ENCODE peak calls at places on chromosomes 16 and 17, in ten cellular contexts. W, Z, S, Q, J, N, H, Y, P and F are unnamed samples.

GRCh38 chr16:64629622-64630021 is 492.2 kb downstream of the CDH11 start:
- DNase-seq in H (no peak), P (peak; percentile 32), Q (no peak), Z (no peak), N (peak; percentile 23), W (no peak), J (no peak), S (no peak), Y (no peak), F (no peak)

GRCh38 chr17:28720247-28720996 is 637 bp downstream of the RPL23A start:
- DNase-seq in J (peak; percentile 66), N (no peak), S (no peak), H (no peak), Z (no peak), Y (no peak), W (no peak), P (no peak), Q (no peak), F (no peak)

GRCh38 chr16:85376292-85377095 is 236.6 kb upstream of the GSE1 start:
- DNase-seq in S (no peak), W (no peak), N (peak; percentile 43), Z (no peak), Y (no peak), J (no peak), H (no peak), Q (no peak), P (no peak), F (no peak)

GRCh38 chr17:78396436-78397335 is 18.2 kb downstream of the PGS1 start:
- DNase-seq in J (no peak), H (no peak), Y (no peak), Z (no peak), P (no peak), W (no peak), Q (no peak), N (no peak), S (no peak), F (no peak)

GRCh38 chr17:42673885-42674754 is 2.7 kb downstream of the PLEKHH3 start:
- DNase-seq in H (peak; percentile 52), Y (no peak), N (peak; percentile 56), J (peak; percentile 79), S (no peak), Z (peak; percentile 95), Q (no peak), W (peak; percentile 55), P (peak; percentile 62), F (peak; percentile 48)

GRCh38 chr17:64084940-64085649 is 44.8 kb downstream of the ERN1 start:
- DNase-seq in Y (no peak), Z (no peak), S (no peak), W (no peak), P (no peak), J (no peak), N (no peak), H (no peak), Q (no peak), F (no peak)

GRCh38 chr17:42748202-42748905 is 3.5 kb upstream of the EZH1 start:
- DNase-seq in W (no peak), Z (no peak), Q (no peak), N (no peak), J (no peak), S (no peak), P (no peak), H (no peak), Y (no peak), F (no peak)

GRCh38 chr17:19753049-19753444 is 4.9 kb upstream of the ALDH3A1 start:
- DNase-seq in J (no peak), Q (no peak), S (no peak), Z (peak; percentile 98), P (peak; percentile 80), Y (peak; percentile 35), H (peak; percentile 95), N (peak; percentile 90), W (no peak), F (no peak)

GRCh38 chr17:44636562-44636961 is 19.7 kb upstream of the MEIOC start:
- DNase-seq in W (peak; percentile 53), H (peak; percentile 51), S (no peak), P (peak; percentile 64), Q (peak; percentile 23), J (no peak), Z (peak; percentile 67), Y (no peak), N (peak; percentile 76), F (no peak)

GRCh38 chr16:78926723-78927200 is 673.8 kb downstream of the MAF start:
- DNase-seq in Q (no peak), Z (no peak), P (no peak), Y (no peak), S (no peak), W (no peak), H (no peak), N (no peak), J (no peak), F (no peak)
- TF ChIP-seq CTCF in Q (no peak), Z (no peak), P (no peak), Y (no peak), S (no peak), W (no peak), H (no peak), N (no peak), J (no peak), F (no peak)

GRCh38 chr16:30663038-30663437 is 4.8 kb downstream of the FBRS start:
- DNase-seq in H (no peak), J (no peak), S (no peak), Y (no peak), Q (no peak), P (no peak), N (no peak), Z (no peak), W (no peak), F (no peak)

GRCh38 chr16:30665830-30666190 is 7.6 kb downstream of the FBRS start:
- DNase-seq in N (no peak), Z (no peak), P (no peak), Y (no peak), Q (no peak), J (no peak), S (no peak), W (no peak), H (no peak), F (no peak)

GRCh38 chr16:30665155-30665829 is 7.1 kb downstream of the FBRS start:
- DNase-seq in Q (no peak), J (no peak), Y (no peak), N (no peak), W (no peak), Z (no peak), H (no peak), S (no peak), P (no peak), F (no peak)

GRCh38 chr16:30663820-30664528 is 5.7 kb downstream of the FBRS start:
- DNase-seq in N (no peak), W (no peak), Z (no peak), H (no peak), Y (no peak), P (no peak), J (no peak), S (no peak), Q (no peak), F (no peak)

DNA sequence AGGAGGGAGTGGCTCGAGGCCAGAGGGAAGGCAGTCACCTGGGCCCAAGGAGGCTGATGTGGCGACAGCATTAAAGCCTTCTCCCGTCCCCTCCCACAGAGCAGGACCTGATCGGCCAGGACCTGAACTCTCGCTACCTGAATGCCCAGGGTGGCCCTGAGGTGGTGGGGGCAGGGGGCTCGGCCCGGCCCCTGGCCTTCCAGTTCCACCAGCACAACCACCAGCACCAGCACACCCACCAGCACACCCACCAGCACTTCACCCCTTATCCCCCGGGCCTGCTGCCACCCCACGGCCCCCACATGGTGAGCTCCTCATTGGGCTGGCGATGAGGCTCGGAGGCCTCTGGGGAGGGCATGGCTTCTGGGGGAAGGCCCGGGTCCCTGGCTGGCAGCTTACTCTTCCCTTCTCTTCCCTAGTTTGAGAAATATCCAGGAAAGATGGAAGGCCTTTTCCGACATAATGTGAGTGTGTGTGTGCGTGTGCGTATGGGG is 6.4 kb downstream of the FBRS start:
- DNase-seq in W (no peak), S (no peak), Z (no peak), Q (no peak), Y (no peak), J (no peak), N (no peak), P (no peak), H (no peak), F (no peak)
- TF ChIP-seq CTCF in W (no peak), S (no peak), Z (no peak), Q (no peak), Y (no peak), J (no peak), N (no peak), P (no peak), H (no peak), F (no peak)

DNA sequence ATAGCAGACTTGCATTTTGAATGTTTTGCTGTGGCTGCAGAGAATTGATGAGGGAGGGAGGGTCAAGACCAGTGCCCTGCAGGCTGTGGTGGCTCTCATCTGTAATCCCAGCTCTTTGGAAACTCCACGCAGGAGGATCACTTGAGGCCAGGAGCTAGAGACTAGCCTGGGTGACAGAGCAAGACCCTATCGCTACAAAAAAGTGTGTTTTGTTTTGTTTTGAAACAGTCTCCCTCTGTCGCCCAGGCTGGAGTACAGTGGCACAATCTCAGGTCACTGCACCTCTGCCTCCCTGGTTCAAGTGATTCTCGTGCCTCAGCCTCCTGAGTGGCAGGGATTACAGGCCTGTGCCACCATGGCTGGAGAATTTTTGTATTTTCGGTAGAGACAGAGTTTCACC is 1.9 kb upstream of the UBE2G1 start:
- DNase-seq in J (no peak), Q (no peak), N (no peak), Y (no peak), S (no peak), P (no peak), Z (no peak), W (no peak), H (no peak), F (no peak)
- TF ChIP-seq CTCF in J (no peak), Q (no peak), N (no peak), Y (no peak), S (no peak), P (no peak), Z (no peak), W (no peak), H (no peak), F (no peak)

GRCh38 chr16:4768549-4769305 is 1.8 kb upstream of the ZNF500 start:
- DNase-seq in N (peak; percentile 93), H (peak; percentile 97), Z (peak; percentile 96), W (peak; percentile 97), J (peak; percentile 95), Y (peak; percentile 94), P (peak; percentile 96), Q (peak; percentile 52), S (peak; percentile 90), F (peak; percentile 98)

GRCh38 chr16:4771646-4772045 is 4.7 kb upstream of the ZNF500 start:
- DNase-seq in Y (no peak), Z (no peak), H (no peak), J (no peak), S (no peak), Q (no peak), W (no peak), N (no peak), P (no peak), F (no peak)

GRCh38 chr16:4775005-4775404 is 8.0 kb upstream of the ZNF500 start:
- DNase-seq in N (no peak), Y (no peak), P (no peak), W (no peak), S (no peak), Q (no peak), Z (no peak), J (no peak), H (no peak), F (no peak)

GRCh38 chr16:4769306-4769638 is 2.3 kb upstream of the ZNF500 start:
- DNase-seq in Q (no peak), N (no peak), J (no peak), Y (no peak), Z (no peak), H (no peak), W (no peak), P (no peak), S (no peak), F (no peak)

GRCh38 chr16:4772351-4772750 is 5.4 kb upstream of the ZNF500 start:
- DNase-seq in Q (no peak), W (no peak), P (no peak), S (no peak), N (no peak), Z (no peak), J (no peak), H (no peak), Y (no peak), F (no peak)
- TF ChIP-seq CTCF in Q (no peak), W (no peak), P (no peak), S (no peak), N (no peak), Z (no peak), J (no peak), H (no peak), Y (no peak), F (no peak)